ENCODE peak calls at places on chromosomes 12 and 14, in eight cellular contexts. One of them, this sample, is unnamed.

GRCh38 chr12:123502163-123502562 is 31.4 kb downstream of the RILPL1 start:
- DNase-seq in K562: no peak
- DNase-seq in IMR-90: no peak
- DNase-seq in SK-N-SH: no peak
- DNase-seq in HCT116: no peak
- DNase-seq in GM12878: no peak
- DNase-seq in HepG2: no peak
- DNase-seq in H1: no peak
- DNase-seq in this sample: no peak

GRCh38 chr14:88085736-88086135 is 80.8 kb downstream of the GPR65 start:
- DNase-seq in SK-N-SH: no peak
- DNase-seq in GM12878: no peak
- DNase-seq in H1: no peak
- DNase-seq in K562: no peak
- DNase-seq in HCT116: no peak
- DNase-seq in IMR-90: no peak
- DNase-seq in HepG2: no peak
- DNase-seq in this sample: no peak

GRCh38 chr12:80269953-80270552 is 170.7 kb downstream of the OTOGL start:
- DNase-seq in HepG2: peak; percentile 24
- DNase-seq in GM12878: no peak
- DNase-seq in K562: peak; percentile 7
- DNase-seq in HCT116: peak; percentile 23
- DNase-seq in H1: no peak
- DNase-seq in SK-N-SH: peak; percentile 10
- DNase-seq in IMR-90: peak; percentile 60
- DNase-seq in this sample: peak; percentile 55

GRCh38 chr14:101374373-101375338 is 186.6 kb upstream of the DIO3 start:
- DNase-seq in H1: no peak
- DNase-seq in HepG2: no peak
- DNase-seq in K562: no peak
- DNase-seq in IMR-90: no peak
- DNase-seq in GM12878: no peak
- DNase-seq in SK-N-SH: no peak
- DNase-seq in HCT116: no peak
- DNase-seq in this sample: no peak

GRCh38 chr14:86346818-86347384 is 817.0 kb downstream of the FLRT2 start:
- DNase-seq in H1: no peak
- DNase-seq in IMR-90: no peak
- DNase-seq in GM12878: no peak
- DNase-seq in K562: no peak
- DNase-seq in HepG2: no peak
- DNase-seq in SK-N-SH: no peak
- DNase-seq in HCT116: no peak
- DNase-seq in this sample: no peak

GRCh38 chr12:133080051-133080618 is 588 bp upstream of the ZNF140 start:
- DNase-seq in H1: peak; percentile 94
- DNase-seq in IMR-90: peak; percentile 99
- DNase-seq in GM12878: peak; percentile 96
- DNase-seq in K562: peak; percentile 83
- DNase-seq in HCT116: no peak
- DNase-seq in SK-N-SH: peak; percentile 80
- DNase-seq in HepG2: peak; percentile 98
- DNase-seq in this sample: peak; percentile 99

GRCh38 chr14:62546862-62547474 is 498.3 kb downstream of the KCNH5 start:
- DNase-seq in IMR-90: peak; percentile 5
- DNase-seq in H1: peak; percentile 45
- DNase-seq in GM12878: no peak
- DNase-seq in SK-N-SH: no peak
- DNase-seq in K562: no peak
- DNase-seq in HepG2: no peak
- DNase-seq in HCT116: no peak
- DNase-seq in this sample: no peak

GRCh38 chr12:61757831-61758505 is 502.2 kb upstream of the USP15 start:
- DNase-seq in H1: no peak
- DNase-seq in HCT116: no peak
- DNase-seq in GM12878: no peak
- DNase-seq in K562: no peak
- DNase-seq in HepG2: no peak
- DNase-seq in SK-N-SH: no peak
- DNase-seq in IMR-90: no peak
- DNase-seq in this sample: no peak

GRCh38 chr14:75213172-75213571 is 36.8 kb upstream of the TMED10 start:
- DNase-seq in SK-N-SH: no peak
- DNase-seq in HCT116: no peak
- DNase-seq in K562: no peak
- DNase-seq in H1: no peak
- DNase-seq in IMR-90: peak; percentile 37
- DNase-seq in GM12878: no peak
- DNase-seq in HepG2: no peak
- DNase-seq in this sample: no peak

GRCh38 chr14:102285106-102285505 is 19.9 kb downstream of the MOK start:
- DNase-seq in GM12878: no peak
- DNase-seq in IMR-90: no peak
- DNase-seq in H1: no peak
- DNase-seq in K562: no peak
- DNase-seq in HepG2: no peak
- DNase-seq in SK-N-SH: no peak
- DNase-seq in HCT116: no peak
- DNase-seq in this sample: no peak

GRCh38 chr12:65885716-65886115 is 61.4 kb downstream of the HMGA2 start:
- DNase-seq in GM12878: no peak
- DNase-seq in K562: no peak
- DNase-seq in HepG2: no peak
- DNase-seq in HCT116: no peak
- DNase-seq in IMR-90: no peak
- DNase-seq in SK-N-SH: no peak
- DNase-seq in H1: no peak
- DNase-seq in this sample: no peak

GRCh38 chr12:80632835-80633234 is 74.6 kb upstream of the MYF6 start:
- DNase-seq in IMR-90: no peak
- DNase-seq in GM12878: no peak
- DNase-seq in HCT116: no peak
- DNase-seq in HepG2: peak; percentile 23
- DNase-seq in K562: no peak
- DNase-seq in H1: peak; percentile 68
- DNase-seq in SK-N-SH: peak; percentile 5
- DNase-seq in this sample: peak; percentile 34

GRCh38 chr14:100539319-100539645 is 47.9 kb downstream of the BEGAIN start:
- DNase-seq in HepG2: no peak
- DNase-seq in GM12878: no peak
- DNase-seq in IMR-90: no peak
- DNase-seq in SK-N-SH: peak; percentile 47
- DNase-seq in K562: no peak
- DNase-seq in HCT116: no peak
- DNase-seq in H1: no peak
- DNase-seq in this sample: no peak

GRCh38 chr12:44224399-44224798 is 388.5 kb downstream of the TMEM117 start:
- DNase-seq in H1: no peak
- DNase-seq in HepG2: no peak
- DNase-seq in SK-N-SH: no peak
- DNase-seq in HCT116: no peak
- DNase-seq in IMR-90: no peak
- DNase-seq in GM12878: no peak
- DNase-seq in K562: no peak
- DNase-seq in this sample: no peak

GRCh38 chr12:23057571-23057970 is 432.6 kb downstream of the ETNK1 start:
- DNase-seq in H1: no peak
- DNase-seq in HCT116: no peak
- DNase-seq in HepG2: no peak
- DNase-seq in K562: no peak
- DNase-seq in GM12878: no peak
- DNase-seq in IMR-90: no peak
- DNase-seq in SK-N-SH: no peak
- DNase-seq in this sample: no peak
- TF ChIP-seq RAD21 in H1: no peak
- TF ChIP-seq RAD21 in HCT116: no peak
- TF ChIP-seq RAD21 in HepG2: no peak
- TF ChIP-seq RAD21 in K562: no peak
- TF ChIP-seq RAD21 in GM12878: no peak
- TF ChIP-seq RAD21 in IMR-90: no peak
- TF ChIP-seq RAD21 in SK-N-SH: no peak
- TF ChIP-seq RAD21 in this sample: no peak

DNA sequence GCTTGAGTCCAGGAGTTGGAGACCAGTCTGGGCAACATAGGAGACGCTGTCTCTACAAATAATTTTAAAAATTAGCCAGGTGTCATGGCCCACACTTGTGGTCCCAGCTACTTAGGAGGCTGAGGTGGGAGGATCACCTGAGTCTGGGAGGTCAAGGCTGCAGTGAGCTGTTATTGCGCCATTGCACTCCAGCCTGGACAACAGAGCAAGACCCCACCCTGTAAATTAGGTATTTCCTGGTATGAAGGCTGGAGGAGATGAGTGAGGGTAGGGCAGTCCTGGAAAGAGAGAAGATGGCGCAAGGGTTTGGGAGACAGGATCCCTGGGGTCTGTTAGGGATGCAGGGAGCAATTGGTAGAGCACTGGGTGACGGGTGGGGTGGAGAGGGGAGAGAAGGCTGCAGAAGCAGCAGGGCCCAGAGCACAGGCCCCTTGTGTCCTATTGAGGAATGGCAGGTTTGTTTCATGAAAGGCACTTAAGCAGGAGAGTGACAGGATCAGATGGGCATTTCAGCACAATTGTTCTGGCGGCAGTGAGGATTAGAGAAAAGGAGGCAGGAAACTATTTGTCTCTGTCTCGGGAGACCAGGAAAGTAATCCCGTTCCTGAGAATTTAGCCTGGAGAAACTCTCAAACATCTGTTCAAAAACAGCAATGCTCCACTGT is 47.2 kb upstream of the KTN1 start:
- DNase-seq in K562: no peak
- DNase-seq in H1: no peak
- DNase-seq in HCT116: no peak
- DNase-seq in SK-N-SH: no peak
- DNase-seq in GM12878: no peak
- DNase-seq in HepG2: no peak
- DNase-seq in IMR-90: no peak
- DNase-seq in this sample: no peak
- TF ChIP-seq CTCF in K562: no peak
- TF ChIP-seq CTCF in H1: no peak
- TF ChIP-seq CTCF in HCT116: no peak
- TF ChIP-seq CTCF in SK-N-SH: no peak
- TF ChIP-seq CTCF in GM12878: no peak
- TF ChIP-seq CTCF in HepG2: no peak
- TF ChIP-seq CTCF in IMR-90: no peak
- TF ChIP-seq CTCF in this sample: no peak

DNA sequence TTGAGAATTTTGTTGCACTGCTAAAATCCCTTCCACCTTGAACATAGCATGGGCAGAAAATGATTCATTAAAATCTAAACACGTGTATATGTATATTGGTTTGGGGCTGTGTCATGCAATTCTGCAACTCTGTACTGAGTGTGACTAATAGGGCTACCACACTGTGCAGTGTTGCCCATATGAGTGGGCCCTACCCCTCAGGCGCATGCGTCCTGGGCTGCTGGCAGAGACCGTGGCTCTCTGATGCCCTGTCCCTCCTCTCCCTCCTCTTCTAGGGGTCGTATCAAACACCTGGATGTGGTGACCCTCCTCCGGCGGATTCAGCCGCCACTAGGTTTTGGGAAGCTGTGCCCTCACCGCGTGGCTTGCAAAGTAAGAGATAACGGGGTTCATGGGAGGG is 128.4 kb upstream of the FKBP4 start:
- DNase-seq in HCT116: no peak
- DNase-seq in GM12878: no peak
- DNase-seq in SK-N-SH: no peak
- DNase-seq in K562: no peak
- DNase-seq in HepG2: no peak
- DNase-seq in H1: no peak
- DNase-seq in IMR-90: peak; percentile 54
- DNase-seq in this sample: no peak
- TF ChIP-seq RAD21 in HCT116: no peak
- TF ChIP-seq RAD21 in GM12878: no peak
- TF ChIP-seq RAD21 in SK-N-SH: no peak
- TF ChIP-seq RAD21 in K562: no peak
- TF ChIP-seq RAD21 in HepG2: no peak
- TF ChIP-seq RAD21 in H1: no peak
- TF ChIP-seq RAD21 in IMR-90: no peak
- TF ChIP-seq RAD21 in this sample: no peak

GRCh38 chr14:51398898-51399297 is 158.9 kb downstream of the TMX1 start:
- DNase-seq in H1: no peak
- DNase-seq in SK-N-SH: no peak
- DNase-seq in IMR-90: peak; percentile 97
- DNase-seq in GM12878: no peak
- DNase-seq in K562: no peak
- DNase-seq in HCT116: no peak
- DNase-seq in HepG2: no peak
- DNase-seq in this sample: peak; percentile 36

GRCh38 chr14:51401756-51402155 is 161.7 kb downstream of the TMX1 start:
- DNase-seq in IMR-90: no peak
- DNase-seq in K562: no peak
- DNase-seq in GM12878: no peak
- DNase-seq in HepG2: no peak
- DNase-seq in H1: no peak
- DNase-seq in SK-N-SH: no peak
- DNase-seq in HCT116: no peak
- DNase-seq in this sample: no peak

GRCh38 chr14:51396222-51396815 is 156.3 kb downstream of the TMX1 start:
- DNase-seq in HCT116: no peak
- DNase-seq in H1: no peak
- DNase-seq in SK-N-SH: no peak
- DNase-seq in K562: no peak
- DNase-seq in GM12878: no peak
- DNase-seq in HepG2: no peak
- DNase-seq in IMR-90: peak; percentile 98
- DNase-seq in this sample: peak; percentile 40

GRCh38 chr14:51400142-51400541 is 160.1 kb downstream of the TMX1 start:
- DNase-seq in HepG2: no peak
- DNase-seq in K562: no peak
- DNase-seq in IMR-90: peak; percentile 32
- DNase-seq in GM12878: no peak
- DNase-seq in H1: no peak
- DNase-seq in HCT116: no peak
- DNase-seq in SK-N-SH: no peak
- DNase-seq in this sample: no peak

DNA sequence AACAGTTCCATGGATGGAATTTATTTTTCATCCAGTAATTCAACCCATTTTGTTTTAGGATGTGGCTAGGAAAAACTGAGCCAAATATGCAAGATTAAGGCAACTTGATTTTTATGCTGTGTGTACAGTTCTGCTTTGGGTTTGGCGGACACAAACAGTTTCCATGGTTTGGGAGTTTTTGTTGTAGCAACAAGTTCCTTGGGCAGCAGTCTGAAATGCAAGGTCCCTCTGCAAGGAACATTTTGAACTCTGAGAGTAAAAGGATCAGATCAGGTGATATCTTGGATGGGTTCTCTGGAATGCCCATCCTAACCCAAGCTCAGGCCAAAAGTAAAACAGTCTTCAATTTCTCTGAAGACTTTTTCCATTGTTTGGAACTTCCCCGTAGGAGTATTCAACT is 161.2 kb downstream of the TMX1 start:
- DNase-seq in HepG2: no peak
- DNase-seq in GM12878: no peak
- DNase-seq in IMR-90: no peak
- DNase-seq in K562: no peak
- DNase-seq in H1: no peak
- DNase-seq in HCT116: no peak
- DNase-seq in SK-N-SH: no peak
- DNase-seq in this sample: no peak
- TF ChIP-seq CTCF in HepG2: no peak
- TF ChIP-seq CTCF in GM12878: no peak
- TF ChIP-seq CTCF in IMR-90: no peak
- TF ChIP-seq CTCF in K562: no peak
- TF ChIP-seq CTCF in H1: no peak
- TF ChIP-seq CTCF in HCT116: no peak
- TF ChIP-seq CTCF in SK-N-SH: no peak
- TF ChIP-seq CTCF in this sample: no peak